ENCODE peak calls at places on chromosomes 12 and 14, in eight cellular contexts. T is RWPE1; S is hypothalamus; N is occipital lobe; L is NCI-H1436; A is activated CD4-positive, alpha-beta T cell treated with anti-CD3 and anti-CD28 coated beads, Interleukin-2, amount 10 ng/mL, durations not matched to agents 7 days and 5 days; M is GM10248; Z is fibroblast of lung. W is an unnamed sample.

GRCh38 chr12:108645686-108646596 is 12.2 kb upstream of the SELPLG start:
- DNase-seq in T (no peak), S (no peak), N (no peak), L (no peak), A (no peak), M (no peak), Z (no peak), W (no peak)

GRCh38 chr12:104604995-104605675 is 148.4 kb downstream of the CHST11 start:
- DNase-seq in T (no peak), S (no peak), N (no peak), L (no peak), A (no peak), M (no peak), Z (no peak), W (no peak)

GRCh38 chr12:32470936-32471335 is 71.6 kb downstream of the FGD4 start:
- DNase-seq in T (no peak), S (no peak), N (no peak), L (no peak), A (no peak), M (no peak), Z (no peak), W (no peak)

GRCh38 chr12:2582631-2583616 is 211.8 kb upstream of the FKBP4 start:
- DNase-seq in T (peak), S (peak), N (peak), L (peak), A (peak), M (peak), Z (peak), W (no peak)

GRCh38 chr14:24233538-24233866 is 773 bp downstream of the GMPR2 start:
- DNase-seq in T (peak), S (no peak), N (no peak), L (no peak), A (no peak), M (no peak), Z (no peak), W (no peak)

GRCh38 chr14:66979083-66979974 is 209.9 kb upstream of the GARIN2 start:
- DNase-seq in T (no peak), S (no peak), N (no peak), L (no peak), A (no peak), M (no peak), Z (no peak), W (no peak)

GRCh38 chr14:101713641-101714349 is 47.7 kb upstream of the PPP2R5C start:
- DNase-seq in T (no peak), S (no peak), N (no peak), L (no peak), A (no peak), M (no peak), Z (no peak), W (no peak)

GRCh38 chr12:101209319-101210302 is at the start of gene SLC5A8:
- DNase-seq in T (no peak), S (no peak), N (no peak), L (no peak), A (no peak), M (no peak), Z (no peak), W (no peak)

GRCh38 chr12:66596189-66596588 is 82.7 kb downstream of the GRIP1 start:
- DNase-seq in T (peak), S (no peak), N (no peak), L (no peak), A (no peak), M (no peak), Z (peak), W (no peak)

GRCh38 chr12:70828391-70828790 is 92.1 kb downstream of the PTPRR start:
- DNase-seq in T (no peak), S (no peak), N (no peak), L (no peak), A (no peak), M (no peak), Z (peak), W (no peak)

GRCh38 chr14:34692348-34692747 is 22.0 kb downstream of the CFL2 start:
- DNase-seq in T (no peak), S (no peak), N (no peak), L (no peak), A (no peak), M (no peak), Z (no peak), W (no peak)

GRCh38 chr12:63164911-63165310 is 13.9 kb upstream of the AVPR1A start:
- DNase-seq in T (no peak), S (no peak), N (no peak), L (no peak), A (no peak), M (no peak), Z (no peak), W (no peak)

GRCh38 chr14:77790566-77791224 is 9.2 kb upstream of the ADCK1 start:
- DNase-seq in T (peak), S (no peak), N (no peak), L (no peak), A (no peak), M (no peak), Z (no peak), W (no peak)

GRCh38 chr14:102803139-102803538 is 25.9 kb downstream of the TRAF3 start:
- DNase-seq in T (no peak), S (no peak), N (no peak), L (no peak), A (no peak), M (no peak), Z (no peak), W (no peak)

GRCh38 chr14:71742491-71742890 is 189.7 kb upstream of the RGS6 start:
- DNase-seq in T (no peak), S (no peak), N (no peak), L (no peak), A (no peak), M (no peak), Z (no peak), W (no peak)

W was measured in AG09319.